ENCODE peak calls at places on chromosomes 4 and X, in ten cellular contexts. One of them, this sample, is unnamed.
A peak's percentile ranks its signal among the peaks of the same experiment; 100 is the strongest.

GRCh38 chr4:1850276-1850675 is 5.7 kb downstream of the LETM1 start:
- DNase-seq in sigmoid colon: no peak
- DNase-seq in suprapubic skin: no peak
- DNase-seq in GM23338: no peak
- DNase-seq in HCT116: no peak
- DNase-seq in spleen: no peak
- DNase-seq in upper lobe of left lung: no peak
- DNase-seq in esophagus muscularis mucosa: no peak
- DNase-seq in stomach: no peak
- DNase-seq in GM12878: no peak
- DNase-seq in this sample: no peak

GRCh38 chr4:184762100-184762499 is 28.2 kb upstream of the CENPU start:
- DNase-seq in GM23338: no peak
- DNase-seq in upper lobe of left lung: no peak
- DNase-seq in HCT116: no peak
- DNase-seq in esophagus muscularis mucosa: no peak
- DNase-seq in spleen: no peak
- DNase-seq in GM12878: peak; percentile 50
- DNase-seq in suprapubic skin: no peak
- DNase-seq in stomach: no peak
- DNase-seq in sigmoid colon: peak; percentile 15
- DNase-seq in this sample: no peak

GRCh38 chr4:19300213-19300612 is 951.5 kb upstream of the SLIT2 start:
- DNase-seq in upper lobe of left lung: no peak
- DNase-seq in spleen: no peak
- DNase-seq in stomach: no peak
- DNase-seq in suprapubic skin: no peak
- DNase-seq in GM23338: no peak
- DNase-seq in esophagus muscularis mucosa: no peak
- DNase-seq in GM12878: no peak
- DNase-seq in HCT116: no peak
- DNase-seq in sigmoid colon: no peak
- DNase-seq in this sample: no peak

GRCh38 chrX:47311857-47312774 is 58.3 kb upstream of the ZNF157 start:
- DNase-seq in GM12878: no peak
- DNase-seq in sigmoid colon: peak; percentile 69
- DNase-seq in HCT116: peak; percentile 35
- DNase-seq in stomach: peak; percentile 55
- DNase-seq in esophagus muscularis mucosa: no peak
- DNase-seq in suprapubic skin: no peak
- DNase-seq in spleen: no peak
- DNase-seq in upper lobe of left lung: peak; percentile 59
- DNase-seq in GM23338: peak; percentile 74
- DNase-seq in this sample: no peak

GRCh38 chrX:107496786-107497185 is 47.3 kb downstream of the FRMPD3 start:
- DNase-seq in esophagus muscularis mucosa: no peak
- DNase-seq in upper lobe of left lung: no peak
- DNase-seq in GM12878: no peak
- DNase-seq in suprapubic skin: no peak
- DNase-seq in GM23338: no peak
- DNase-seq in stomach: no peak
- DNase-seq in sigmoid colon: no peak
- DNase-seq in spleen: no peak
- DNase-seq in HCT116: no peak
- DNase-seq in this sample: no peak

GRCh38 chr4:63583561-63583960 is 825.7 kb downstream of the TECRL start:
- DNase-seq in upper lobe of left lung: no peak
- DNase-seq in suprapubic skin: no peak
- DNase-seq in esophagus muscularis mucosa: no peak
- DNase-seq in sigmoid colon: no peak
- DNase-seq in GM23338: no peak
- DNase-seq in HCT116: no peak
- DNase-seq in stomach: no peak
- DNase-seq in spleen: no peak
- DNase-seq in GM12878: no peak
- DNase-seq in this sample: no peak

GRCh38 chr4:41120297-41121217 is 93.8 kb downstream of the APBB2 start:
- DNase-seq in sigmoid colon: peak; percentile 92
- DNase-seq in GM12878: no peak
- DNase-seq in GM23338: no peak
- DNase-seq in spleen: no peak
- DNase-seq in HCT116: no peak
- DNase-seq in suprapubic skin: peak; percentile 70
- DNase-seq in esophagus muscularis mucosa: no peak
- DNase-seq in stomach: peak; percentile 62
- DNase-seq in upper lobe of left lung: peak; percentile 76
- DNase-seq in this sample: peak; percentile 54

GRCh38 chrX:115344885-115345653 is 55.6 kb downstream of the LUZP4 start:
- DNase-seq in HCT116: peak; percentile 29
- DNase-seq in spleen: no peak
- DNase-seq in sigmoid colon: peak; percentile 96
- DNase-seq in GM23338: peak; percentile 55
- DNase-seq in upper lobe of left lung: peak; percentile 90
- DNase-seq in suprapubic skin: peak; percentile 91
- DNase-seq in stomach: peak; percentile 65
- DNase-seq in esophagus muscularis mucosa: peak; percentile 93
- DNase-seq in GM12878: no peak
- DNase-seq in this sample: peak; percentile 84

GRCh38 chrX:45769919-45770582 is 569.4 kb upstream of the DIPK2B start:
- DNase-seq in GM12878: peak; percentile 51
- DNase-seq in stomach: peak; percentile 56
- DNase-seq in sigmoid colon: peak; percentile 91
- DNase-seq in HCT116: no peak
- DNase-seq in GM23338: no peak
- DNase-seq in upper lobe of left lung: peak; percentile 83
- DNase-seq in spleen: peak; percentile 86
- DNase-seq in suprapubic skin: peak; percentile 83
- DNase-seq in esophagus muscularis mucosa: peak; percentile 92
- DNase-seq in this sample: peak; percentile 79

GRCh38 chr4:100348472-100348871 is 158.2 kb upstream of the DDIT4L start:
- DNase-seq in sigmoid colon: no peak
- DNase-seq in HCT116: peak; percentile 88
- DNase-seq in GM23338: no peak
- DNase-seq in esophagus muscularis mucosa: no peak
- DNase-seq in upper lobe of left lung: no peak
- DNase-seq in stomach: no peak
- DNase-seq in GM12878: no peak
- DNase-seq in spleen: no peak
- DNase-seq in suprapubic skin: no peak
- DNase-seq in this sample: no peak

GRCh38 chr4:173494013-173494970 is 35.7 kb downstream of the HAND2 start:
- DNase-seq in GM23338: peak; percentile 96
- DNase-seq in upper lobe of left lung: peak; percentile 69
- DNase-seq in esophagus muscularis mucosa: peak; percentile 93
- DNase-seq in spleen: peak; percentile 81
- DNase-seq in sigmoid colon: peak; percentile 87
- DNase-seq in stomach: peak; percentile 65
- DNase-seq in HCT116: peak; percentile 72
- DNase-seq in suprapubic skin: no peak
- DNase-seq in GM12878: peak; percentile 27
- DNase-seq in this sample: no peak

GRCh38 chr4:2320746-2321145 is 58.8 kb upstream of the MXD4 start:
- DNase-seq in esophagus muscularis mucosa: peak; percentile 55
- DNase-seq in stomach: peak; percentile 17
- DNase-seq in HCT116: no peak
- DNase-seq in upper lobe of left lung: peak; percentile 15
- DNase-seq in GM23338: no peak
- DNase-seq in GM12878: no peak
- DNase-seq in suprapubic skin: no peak
- DNase-seq in sigmoid colon: no peak
- DNase-seq in spleen: peak; percentile 48
- DNase-seq in this sample: peak; percentile 7

DNA sequence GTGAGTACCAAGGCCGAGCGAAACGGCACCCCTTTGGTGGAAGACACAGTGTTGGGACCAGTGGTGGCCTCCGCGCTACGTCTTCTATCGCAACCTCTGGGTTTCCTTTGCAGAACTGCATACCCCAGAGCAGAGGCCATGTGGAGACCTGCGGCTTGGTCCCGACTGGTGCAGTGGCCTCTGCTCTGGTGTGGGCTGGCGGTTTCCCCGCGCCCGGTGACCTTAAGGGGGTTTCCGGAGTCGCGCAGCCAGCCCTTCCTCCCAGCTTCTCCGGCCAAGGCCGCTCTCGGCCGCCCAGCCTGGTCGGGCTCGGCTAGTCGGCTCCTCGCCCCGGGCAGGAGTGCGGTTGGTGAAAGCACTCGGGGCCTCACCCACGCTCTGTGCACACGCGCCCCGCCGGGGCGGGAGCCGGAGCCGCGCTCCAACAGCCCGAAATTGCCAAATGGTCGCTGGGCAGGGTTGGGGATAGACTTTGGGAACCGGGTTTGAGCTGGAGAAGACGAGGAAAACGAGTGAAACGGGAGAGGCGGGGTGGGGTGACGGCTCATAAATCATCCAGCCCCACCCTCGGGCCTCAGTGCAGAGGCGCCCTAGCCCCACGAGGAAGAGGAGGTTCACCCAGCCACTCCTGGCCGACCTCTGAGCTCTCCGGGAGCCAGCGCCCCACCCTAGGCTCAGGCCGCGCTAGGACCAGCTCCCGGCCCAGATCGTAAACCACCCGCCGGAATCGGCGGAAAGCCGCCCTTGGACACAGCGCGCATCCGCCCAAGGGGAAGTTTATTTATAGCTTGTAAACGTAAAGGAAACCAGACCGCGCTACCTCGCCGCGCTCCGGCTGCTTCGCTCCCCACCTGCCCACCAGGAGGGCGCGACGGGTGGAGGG is 84.7 kb downstream of the BCOR start:
- DNase-seq in sigmoid colon: peak; percentile 88
- DNase-seq in GM23338: peak; percentile 60
- DNase-seq in spleen: peak; percentile 88
- DNase-seq in stomach: peak; percentile 70
- DNase-seq in HCT116: no peak
- DNase-seq in suprapubic skin: peak; percentile 79
- DNase-seq in esophagus muscularis mucosa: no peak
- DNase-seq in upper lobe of left lung: peak; percentile 57
- DNase-seq in GM12878: no peak
- DNase-seq in this sample: peak; percentile 58
- TF ChIP-seq POLR2AphosphoS5 in sigmoid colon: peak; percentile 65
- TF ChIP-seq POLR2AphosphoS5 in GM23338: no peak
- TF ChIP-seq POLR2AphosphoS5 in spleen: peak; percentile 69
- TF ChIP-seq POLR2AphosphoS5 in stomach: peak; percentile 65
- TF ChIP-seq POLR2AphosphoS5 in HCT116: peak; percentile 19
- TF ChIP-seq POLR2AphosphoS5 in suprapubic skin: no peak
- TF ChIP-seq POLR2AphosphoS5 in esophagus muscularis mucosa: peak; percentile 69
- TF ChIP-seq POLR2AphosphoS5 in upper lobe of left lung: peak; percentile 48
- TF ChIP-seq POLR2AphosphoS5 in GM12878: no peak
- TF ChIP-seq POLR2AphosphoS5 in this sample: no peak

DNA sequence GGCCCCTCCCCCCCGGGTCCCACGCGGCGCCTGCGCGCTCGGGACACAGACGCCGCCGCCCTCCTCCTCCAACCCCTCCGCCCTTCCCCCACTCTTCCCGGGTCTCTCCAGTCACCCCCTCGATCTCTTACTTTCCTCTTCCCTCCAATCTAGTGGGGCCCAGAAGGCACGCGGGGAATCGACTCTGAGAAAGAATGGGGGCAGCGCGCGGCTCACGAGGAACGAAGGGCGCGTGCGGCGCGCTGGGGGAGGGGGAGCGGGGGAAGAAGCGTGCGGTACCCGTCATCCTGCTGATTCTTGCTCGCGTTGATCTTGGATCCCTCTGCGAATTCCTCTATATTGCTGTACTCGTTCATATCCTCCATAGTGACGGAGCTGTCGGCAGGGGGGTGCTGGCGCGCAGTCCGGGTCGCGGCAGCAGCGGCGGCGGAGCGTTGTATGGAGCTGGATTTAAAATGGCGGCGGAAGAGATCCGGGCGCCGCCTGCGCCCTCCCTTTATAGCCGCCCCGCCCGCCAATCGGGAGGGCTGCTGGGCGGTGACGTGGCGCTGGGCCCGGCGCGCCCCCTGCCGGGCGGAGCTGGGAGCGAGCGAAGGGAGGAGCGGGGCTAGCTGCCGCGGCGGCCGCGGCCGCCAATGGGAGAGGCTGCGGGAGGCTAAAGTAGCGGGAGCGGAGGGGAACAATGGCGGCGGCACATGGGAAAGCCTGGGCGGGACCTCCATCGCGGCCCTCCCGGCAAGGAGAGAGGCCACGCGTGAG is 1.1 kb downstream of the HNRNPDL start:
- DNase-seq in stomach: peak; percentile 94
- DNase-seq in esophagus muscularis mucosa: peak; percentile 96
- DNase-seq in GM12878: peak; percentile 52
- DNase-seq in upper lobe of left lung: peak; percentile 90
- DNase-seq in GM23338: peak; percentile 90
- DNase-seq in sigmoid colon: peak; percentile 96
- DNase-seq in HCT116: peak; percentile 76
- DNase-seq in spleen: peak; percentile 97
- DNase-seq in suprapubic skin: peak; percentile 93
- DNase-seq in this sample: peak; percentile 93
- H3K4me1 ChIP-seq in stomach: peaks cover 56% of the 10 kb centered on the region
- H3K4me1 ChIP-seq in esophagus muscularis mucosa: peaks cover 30% of the 10 kb centered on the region
- H3K4me1 ChIP-seq in GM12878: peaks cover 3% of the 10 kb centered on the region
- H3K4me1 ChIP-seq in upper lobe of left lung: peaks cover 33% of the 10 kb centered on the region
- H3K4me1 ChIP-seq in GM23338: peaks cover 34% of the 10 kb centered on the region
- H3K4me1 ChIP-seq in sigmoid colon: peaks cover 46% of the 10 kb centered on the region
- H3K4me1 ChIP-seq in HCT116: peaks cover 10% of the 10 kb centered on the region
- H3K4me1 ChIP-seq in spleen: peaks cover 77% of the 10 kb centered on the region
- H3K4me1 ChIP-seq in suprapubic skin: peaks cover 49% of the 10 kb centered on the region
- H3K4me1 ChIP-seq in this sample: no peaks in the 10 kb centered on the region

GRCh38 chr4:77095101-77095826 is 19.5 kb upstream of the CCNI start:
- DNase-seq in sigmoid colon: peak; percentile 86
- DNase-seq in upper lobe of left lung: peak; percentile 90
- DNase-seq in suprapubic skin: peak; percentile 87
- DNase-seq in GM12878: no peak
- DNase-seq in stomach: peak; percentile 84
- DNase-seq in HCT116: peak; percentile 49
- DNase-seq in esophagus muscularis mucosa: no peak
- DNase-seq in GM23338: peak; percentile 93
- DNase-seq in spleen: peak; percentile 93
- DNase-seq in this sample: peak; percentile 75

GRCh38 chr4:77104405-77105292 is 28.9 kb upstream of the CCNI start:
- DNase-seq in stomach: peak; percentile 74
- DNase-seq in suprapubic skin: peak; percentile 81
- DNase-seq in HCT116: no peak
- DNase-seq in upper lobe of left lung: peak; percentile 49
- DNase-seq in GM12878: no peak
- DNase-seq in GM23338: no peak
- DNase-seq in esophagus muscularis mucosa: peak; percentile 93
- DNase-seq in spleen: no peak
- DNase-seq in sigmoid colon: peak; percentile 89
- DNase-seq in this sample: peak; percentile 95

GRCh38 chr4:77100234-77100633 is 24.4 kb upstream of the CCNI start:
- DNase-seq in sigmoid colon: no peak
- DNase-seq in GM23338: no peak
- DNase-seq in upper lobe of left lung: no peak
- DNase-seq in HCT116: no peak
- DNase-seq in spleen: no peak
- DNase-seq in esophagus muscularis mucosa: peak; percentile 74
- DNase-seq in GM12878: no peak
- DNase-seq in stomach: no peak
- DNase-seq in suprapubic skin: no peak
- DNase-seq in this sample: no peak
- TF ChIP-seq POLR2AphosphoS5 in sigmoid colon: no peak
- TF ChIP-seq POLR2AphosphoS5 in GM23338: no peak
- TF ChIP-seq POLR2AphosphoS5 in upper lobe of left lung: no peak
- TF ChIP-seq POLR2AphosphoS5 in HCT116: no peak
- TF ChIP-seq POLR2AphosphoS5 in spleen: no peak
- TF ChIP-seq POLR2AphosphoS5 in esophagus muscularis mucosa: peak; percentile 35
- TF ChIP-seq POLR2AphosphoS5 in GM12878: no peak
- TF ChIP-seq POLR2AphosphoS5 in stomach: no peak
- TF ChIP-seq POLR2AphosphoS5 in suprapubic skin: no peak
- TF ChIP-seq POLR2AphosphoS5 in this sample: no peak

GRCh38 chr4:70718811-70719604 is 2.8 kb upstream of the RUFY3 start:
- DNase-seq in esophagus muscularis mucosa: no peak
- DNase-seq in GM23338: no peak
- DNase-seq in upper lobe of left lung: no peak
- DNase-seq in suprapubic skin: no peak
- DNase-seq in spleen: no peak
- DNase-seq in stomach: no peak
- DNase-seq in sigmoid colon: no peak
- DNase-seq in GM12878: no peak
- DNase-seq in HCT116: no peak
- DNase-seq in this sample: no peak
- H3K4me1 ChIP-seq in esophagus muscularis mucosa: peaks cover 1% of the 10 kb centered on the region
- H3K4me1 ChIP-seq in GM23338: peaks cover 22% of the 10 kb centered on the region
- H3K4me1 ChIP-seq in upper lobe of left lung: peaks cover 12% of the 10 kb centered on the region
- H3K4me1 ChIP-seq in suprapubic skin: peaks cover 50% of the 10 kb centered on the region
- H3K4me1 ChIP-seq in spleen: peaks cover 48% of the 10 kb centered on the region
- H3K4me1 ChIP-seq in stomach: peaks cover 2% of the 10 kb centered on the region
- H3K4me1 ChIP-seq in sigmoid colon: peaks cover 27% of the 10 kb centered on the region
- H3K4me1 ChIP-seq in GM12878: peaks cover 21% of the 10 kb centered on the region
- H3K4me1 ChIP-seq in HCT116: no peaks in the 10 kb centered on the region
- H3K4me1 ChIP-seq in this sample: no peaks in the 10 kb centered on the region